ENCODE peak calls at places on chromosome 2, in six cellular contexts. V is NCI-H524, S is MV-4-11, M is AML-193, C is A549, I is T-helper 2 cell. R is an unnamed sample.

GRCh38 chr2:69177785-69178636 is 165.0 kb downstream of the ANTXR1 start:
- DNase-seq in V (no peak), S (peak), M (peak), C (peak), I (no peak), R (no peak)

GRCh38 chr2:156909983-156910382 is 347.5 kb upstream of the GALNT5 start:
- DNase-seq in V (no peak), S (no peak), M (no peak), C (no peak), I (no peak), R (no peak)

GRCh38 chr2:143226714-143227541 is 97.7 kb downstream of the ARHGAP15 start:
- DNase-seq in V (no peak), S (no peak), M (no peak), C (no peak), I (no peak), R (no peak)

GRCh38 chr2:109331864-109332848 is 203.2 kb downstream of the SH3RF3 start:
- DNase-seq in V (no peak), S (peak), M (peak), C (peak), I (no peak), R (peak)

GRCh38 chr2:240820607-240821428 is 799 bp upstream of the KIF1A start:
- DNase-seq in V (peak), S (no peak), M (no peak), C (peak), I (no peak), R (no peak)

GRCh38 chr2:237060518-237061312 is 25.0 kb upstream of the COPS8 start:
- DNase-seq in V (peak), S (peak), M (no peak), C (peak), I (no peak), R (no peak)

GRCh38 chr2:71526975-71527374 is 73.6 kb downstream of the DYSF start:
- DNase-seq in V (no peak), S (no peak), M (no peak), C (no peak), I (no peak), R (no peak)

GRCh38 chr2:236642125-236642524 is 72.5 kb downstream of the ACKR3 start:
- DNase-seq in V (no peak), S (no peak), M (no peak), C (no peak), I (no peak), R (no peak)

GRCh38 chr2:227326783-227327182 is 1.7 kb downstream of the MFF start:
- DNase-seq in V (no peak), S (no peak), M (no peak), C (no peak), I (no peak), R (no peak)

GRCh38 chr2:151638188-151638933 is 95.9 kb downstream of the NEB start:
- DNase-seq in V (no peak), S (no peak), M (peak), C (no peak), I (no peak), R (no peak)

GRCh38 chr2:241010531-241011295 is 12.3 kb downstream of the SNED1 start:
- DNase-seq in V (no peak), S (no peak), M (no peak), C (no peak), I (no peak), R (no peak)

GRCh38 chr2:46273225-46273863 is 23.9 kb upstream of the EPAS1 start:
- DNase-seq in V (no peak), S (no peak), M (no peak), C (no peak), I (no peak), R (no peak)

GRCh38 chr2:6181525-6182270 is 489.5 kb downstream of the SOX11 start:
- DNase-seq in V (no peak), S (no peak), M (no peak), C (no peak), I (no peak), R (no peak)

GRCh38 chr2:174771631-174772491 is 7.6 kb upstream of the CHRNA1 start:
- DNase-seq in V (peak), S (peak), M (peak), C (peak), I (no peak), R (no peak)

GRCh38 chr2:216897561-216898203 is 37.8 kb upstream of the TNP1 start:
- DNase-seq in V (no peak), S (no peak), M (no peak), C (no peak), I (no peak), R (no peak)

GRCh38 chr2:222535477-222535876 is 111.1 kb downstream of the SGPP2 start:
- DNase-seq in V (no peak), S (no peak), M (no peak), C (no peak), I (no peak), R (no peak)

GRCh38 chr2:19216676-19217075 is 141.7 kb downstream of the OSR1 start:
- DNase-seq in V (no peak), S (no peak), M (no peak), C (no peak), I (no peak), R (no peak)

GRCh38 chr2:26758790-26759321 is 5.2 kb upstream of the SLC35F6 start:
- DNase-seq in V (no peak), S (no peak), M (no peak), C (no peak), I (no peak), R (no peak)

GRCh38 chr2:28445448-28446258 is 50.2 kb upstream of the PLB1 start:
- DNase-seq in V (no peak), S (peak), M (no peak), C (peak), I (no peak), R (peak)

GRCh38 chr2:159409116-159409800 is 122.8 kb upstream of the WDSUB1 start:
- DNase-seq in V (no peak), S (no peak), M (no peak), C (no peak), I (no peak), R (no peak)

GRCh38 chr2:31812051-31812798 is 198.6 kb downstream of the MEMO1 start:
- DNase-seq in V (no peak), S (peak), M (peak), C (peak), I (no peak), R (no peak)

GRCh38 chr2:44433841-44434240 is 72.1 kb downstream of the CAMKMT start:
- DNase-seq in V (no peak), S (no peak), M (no peak), C (no peak), I (no peak), R (no peak)

GRCh38 chr2:54629914-54630609 is 93.4 kb upstream of the EML6 start:
- DNase-seq in V (no peak), S (no peak), M (no peak), C (peak), I (no peak), R (peak)

GRCh38 chr2:62524293-62524941 is 18.4 kb upstream of the TMEM17 start:
- DNase-seq in V (no peak), S (no peak), M (no peak), C (no peak), I (no peak), R (no peak)

GRCh38 chr2:206083602-206084467 is 2.1 kb downstream of the INO80D start:
- DNase-seq in V (no peak), S (peak), M (peak), C (no peak), I (no peak), R (no peak)

GRCh38 chr2:202037086-202037485 is 3.4 kb downstream of the FZD7 start:
- DNase-seq in V (no peak), S (peak), M (no peak), C (no peak), I (no peak), R (no peak)

GRCh38 chr2:238169708-238170251 is 11.0 kb downstream of the ERFE start:
- DNase-seq in V (no peak), S (peak), M (no peak), C (peak), I (no peak), R (no peak)

GRCh38 chr2:239463541-239464165 is 62.8 kb upstream of the HDAC4 start:
- DNase-seq in V (no peak), S (peak), M (no peak), C (no peak), I (no peak), R (no peak)

GRCh38 chr2:28654286-28654980 is 97.2 kb upstream of the PPP1CB start:
- DNase-seq in V (no peak), S (no peak), M (no peak), C (no peak), I (no peak), R (no peak)

GRCh38 chr2:201833796-201834195 is 27.5 kb downstream of the CDK15 start:
- DNase-seq in V (no peak), S (no peak), M (no peak), C (no peak), I (no peak), R (no peak)

GRCh38 chr2:100878000-100878786 is 58.3 kb downstream of the NPAS2 start:
- DNase-seq in V (no peak), S (no peak), M (no peak), C (no peak), I (no peak), R (no peak)

GRCh38 chr2:3009499-3009882 is 368.1 kb downstream of the EIPR1 start:
- DNase-seq in V (no peak), S (no peak), M (no peak), C (no peak), I (no peak), R (no peak)

GRCh38 chr2:216787851-216788250 is 72.0 kb downstream of the TNP1 start:
- DNase-seq in V (no peak), S (no peak), M (no peak), C (no peak), I (no peak), R (no peak)

GRCh38 chr2:234818937-234819336 is 132.9 kb upstream of the SH3BP4 start:
- DNase-seq in V (no peak), S (no peak), M (no peak), C (no peak), I (no peak), R (no peak)

GRCh38 chr2:138245309-138245708 is 256.3 kb upstream of the SPOPL start:
- DNase-seq in V (no peak), S (no peak), M (no peak), C (no peak), I (no peak), R (no peak)

GRCh38 chr2:100767224-100767653 is 52.7 kb upstream of the NPAS2 start:
- DNase-seq in V (no peak), S (no peak), M (no peak), C (no peak), I (no peak), R (no peak)

GRCh38 chr2:239725551-239725890 is 299.6 kb downstream of the NDUFA10 start:
- DNase-seq in V (no peak), S (no peak), M (no peak), C (no peak), I (no peak), R (no peak)

GRCh38 chr2:236131073-236131692 is 37.0 kb downstream of the GBX2 start:
- DNase-seq in V (no peak), S (no peak), M (no peak), C (no peak), I (no peak), R (no peak)

GRCh38 chr2:173343921-173344320 is 10.8 kb upstream of the CDCA7 start:
- DNase-seq in V (no peak), S (no peak), M (no peak), C (no peak), I (no peak), R (no peak)

R was measured in NK-92 treated with Interleukin-12 subunit alpha and Interleukin-12 subunit beta, amount 100 ng/mL, for 24 hours.